ENCODE peak calls at places on chromosomes 12 and 14, in nine cellular contexts. Q is PC-9, B is nephron progenitor cell, Z is Daoy, O is kidney glomerular epithelial cell, C is left cardiac atrium, Y is Right ventricle myocardium superior, V is IMR-90, D is MCF 10A. T is an unnamed sample.

GRCh38 chr12:3492868-3493224 is 1.8 kb downstream of the PRMT8 start:
- DNase-seq in C (no peak), V (no peak), D (no peak), B (no peak), O (no peak), Q (no peak), Y (no peak), Z (no peak), T (no peak)

GRCh38 chr12:50924131-50924438 is 28.3 kb upstream of the HIGD1C start:
- DNase-seq in B (no peak), O (peak), Z (no peak), D (no peak), Q (no peak), C (no peak), V (no peak), Y (no peak), T (no peak)

GRCh38 chr12:124829008-124829707 is 34.5 kb downstream of the SCARB1 start:
- DNase-seq in B (no peak), V (peak), D (peak), C (no peak), Q (peak), Y (no peak), O (peak), Z (peak), T (peak)

GRCh38 chr12:8823565-8824300 is 1.3 kb downstream of the A2ML1 start:
- DNase-seq in D (no peak), Z (peak), V (peak), Q (no peak), B (peak), C (no peak), O (no peak), Y (no peak), T (no peak)

GRCh38 chr12:102806592-102806991 is 110.5 kb downstream of the PAH start:
- DNase-seq in V (no peak), B (no peak), Z (no peak), Y (no peak), O (no peak), C (no peak), Q (no peak), D (no peak), T (no peak)

GRCh38 chr12:1936406-1937320 is 18.2 kb upstream of the CACNA2D4 start:
- DNase-seq in Q (no peak), Z (peak), B (no peak), V (peak), Y (peak), D (peak), C (peak), O (peak), T (peak)

GRCh38 chr12:43291516-43291915 is 260.5 kb downstream of the ADAMTS20 start:
- DNase-seq in O (peak), B (no peak), Z (peak), D (peak), Y (no peak), C (no peak), V (peak), Q (no peak), T (no peak)

GRCh38 chr14:98708555-98708954 is 563.4 kb downstream of the BCL11B start:
- DNase-seq in Q (no peak), O (no peak), D (no peak), V (no peak), C (no peak), Z (no peak), Y (no peak), B (no peak), T (no peak)

GRCh38 chr12:88419794-88420193 is 160.5 kb downstream of the KITLG start:
- DNase-seq in Y (no peak), Q (no peak), Z (peak), C (no peak), B (no peak), D (no peak), V (peak), O (no peak), T (no peak)

GRCh38 chr14:101017209-101017608 is 113.7 kb upstream of the RTL1 start:
- DNase-seq in Z (no peak), Y (no peak), O (peak), V (peak), Q (no peak), B (no peak), C (no peak), D (no peak), T (no peak)

T was measured in epithelial cell of prostate.